ENCODE peak calls at places on chromosome 6, in nine cellular contexts. One of them, this sample, is unnamed.

GRCh38 chr6:37699138-37699766 is 1.6 kb upstream of the MDGA1 start:
- DNase-seq in Caco-2: no peak
- DNase-seq in IMR-90: no peak
- DNase-seq in heart right ventricle: no peak
- DNase-seq in fibroblast of pulmonary artery: no peak
- DNase-seq in fibroblast of mammary gland: no peak
- DNase-seq in BE2C: no peak
- DNase-seq in HFF-Myc: no peak
- DNase-seq in OCI-LY7: no peak
- DNase-seq in this sample: peak; percentile 13

GRCh38 chr6:149929422-149929821 is 6.5 kb upstream of the RAET1G start:
- DNase-seq in Caco-2: no peak
- DNase-seq in IMR-90: no peak
- DNase-seq in heart right ventricle: no peak
- DNase-seq in fibroblast of pulmonary artery: no peak
- DNase-seq in fibroblast of mammary gland: no peak
- DNase-seq in BE2C: no peak
- DNase-seq in HFF-Myc: no peak
- DNase-seq in OCI-LY7: peak; percentile 45
- DNase-seq in this sample: no peak

GRCh38 chr6:106014930-106015329 is 71.2 kb upstream of the PRDM1 start:
- DNase-seq in Caco-2: no peak
- DNase-seq in IMR-90: no peak
- DNase-seq in heart right ventricle: no peak
- DNase-seq in fibroblast of pulmonary artery: no peak
- DNase-seq in fibroblast of mammary gland: no peak
- DNase-seq in BE2C: no peak
- DNase-seq in HFF-Myc: no peak
- DNase-seq in OCI-LY7: no peak
- DNase-seq in this sample: no peak

GRCh38 chr6:42704251-42704936 is 18.0 kb downstream of the PRPH2 start:
- DNase-seq in Caco-2: no peak
- DNase-seq in IMR-90: no peak
- DNase-seq in heart right ventricle: peak; percentile 62
- DNase-seq in fibroblast of pulmonary artery: no peak
- DNase-seq in fibroblast of mammary gland: peak; percentile 26
- DNase-seq in BE2C: no peak
- DNase-seq in HFF-Myc: no peak
- DNase-seq in OCI-LY7: no peak
- DNase-seq in this sample: no peak

GRCh38 chr6:33746651-33747100 is at the start of gene IP6K3:
- DNase-seq in Caco-2: no peak
- DNase-seq in IMR-90: no peak
- DNase-seq in heart right ventricle: peak; percentile 72
- DNase-seq in fibroblast of pulmonary artery: no peak
- DNase-seq in fibroblast of mammary gland: no peak
- DNase-seq in BE2C: no peak
- DNase-seq in HFF-Myc: no peak
- DNase-seq in OCI-LY7: no peak
- DNase-seq in this sample: no peak

GRCh38 chr6:112296122-112296521 is 41.8 kb upstream of the LAMA4 start:
- DNase-seq in Caco-2: peak; percentile 39
- DNase-seq in IMR-90: peak; percentile 67
- DNase-seq in heart right ventricle: no peak
- DNase-seq in fibroblast of pulmonary artery: peak; percentile 59
- DNase-seq in fibroblast of mammary gland: peak; percentile 76
- DNase-seq in BE2C: peak; percentile 48
- DNase-seq in HFF-Myc: no peak
- DNase-seq in OCI-LY7: peak; percentile 1
- DNase-seq in this sample: peak; percentile 49

GRCh38 chr6:27986928-27987725 is 30.1 kb downstream of the OR2B6 start:
- DNase-seq in Caco-2: no peak
- DNase-seq in IMR-90: peak; percentile 0
- DNase-seq in heart right ventricle: no peak
- DNase-seq in fibroblast of pulmonary artery: peak; percentile 6
- DNase-seq in fibroblast of mammary gland: no peak
- DNase-seq in BE2C: no peak
- DNase-seq in HFF-Myc: no peak
- DNase-seq in OCI-LY7: no peak
- DNase-seq in this sample: peak; percentile 59

GRCh38 chr6:151215999-151216398 is 23.8 kb upstream of the AKAP12 start:
- DNase-seq in Caco-2: no peak
- DNase-seq in IMR-90: no peak
- DNase-seq in heart right ventricle: no peak
- DNase-seq in fibroblast of pulmonary artery: no peak
- DNase-seq in fibroblast of mammary gland: no peak
- DNase-seq in BE2C: no peak
- DNase-seq in HFF-Myc: no peak
- DNase-seq in OCI-LY7: no peak
- DNase-seq in this sample: no peak

DNA sequence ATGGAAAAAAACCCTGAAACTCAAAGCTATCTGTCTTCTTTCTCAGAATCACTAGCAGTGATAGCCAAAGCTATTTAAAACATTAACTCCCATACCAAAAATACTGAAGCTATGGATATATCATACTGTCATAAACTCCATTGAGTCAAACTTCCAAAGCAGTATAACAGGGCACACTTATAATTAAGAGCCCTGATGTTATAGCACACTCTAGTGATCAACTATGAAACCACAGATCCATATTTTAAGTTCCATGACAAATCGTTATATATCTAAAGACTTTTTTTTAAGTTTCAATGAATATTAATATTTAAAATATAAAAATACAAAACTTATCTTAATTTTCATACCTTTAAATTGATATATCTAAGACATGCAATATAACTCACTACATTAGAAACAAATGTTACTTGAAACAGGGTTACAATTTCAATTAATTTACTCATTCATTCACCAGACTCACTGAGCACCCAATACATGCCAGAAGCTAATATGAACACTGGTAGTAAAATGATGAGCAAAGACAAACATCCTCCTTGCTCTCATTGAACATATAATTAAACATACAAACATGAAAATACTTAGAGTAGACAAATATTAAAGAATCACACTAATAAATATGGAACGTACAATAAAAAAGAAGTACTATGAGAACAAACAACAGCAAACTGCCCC is 69.3 kb downstream of the IBTK start:
- DNase-seq in Caco-2: no peak
- DNase-seq in IMR-90: peak; percentile 55
- DNase-seq in heart right ventricle: no peak
- DNase-seq in fibroblast of pulmonary artery: peak; percentile 73
- DNase-seq in fibroblast of mammary gland: peak; percentile 70
- DNase-seq in BE2C: no peak
- DNase-seq in HFF-Myc: peak; percentile 12
- DNase-seq in OCI-LY7: no peak
- DNase-seq in this sample: peak; percentile 38
- TF ChIP-seq CTCF in Caco-2: peak; percentile 50
- TF ChIP-seq CTCF in IMR-90: peak; percentile 64
- TF ChIP-seq CTCF in heart right ventricle: peak; percentile 75
- TF ChIP-seq CTCF in fibroblast of pulmonary artery: peak; percentile 65
- TF ChIP-seq CTCF in fibroblast of mammary gland: peak; percentile 77
- TF ChIP-seq CTCF in BE2C: peak; percentile 59
- TF ChIP-seq CTCF in HFF-Myc: peak; percentile 21
- TF ChIP-seq CTCF in OCI-LY7: peak; percentile 66
- TF ChIP-seq CTCF in this sample: peak; percentile 32

GRCh38 chr6:36598739-36599318 is 4.7 kb downstream of the SRSF3 start:
- DNase-seq in Caco-2: no peak
- DNase-seq in IMR-90: no peak
- DNase-seq in heart right ventricle: no peak
- DNase-seq in fibroblast of pulmonary artery: no peak
- DNase-seq in fibroblast of mammary gland: no peak
- DNase-seq in BE2C: no peak
- DNase-seq in HFF-Myc: no peak
- DNase-seq in OCI-LY7: no peak
- DNase-seq in this sample: no peak

GRCh38 chr6:36596359-36596758 is 2.2 kb downstream of the SRSF3 start:
- DNase-seq in Caco-2: no peak
- DNase-seq in IMR-90: no peak
- DNase-seq in heart right ventricle: no peak
- DNase-seq in fibroblast of pulmonary artery: no peak
- DNase-seq in fibroblast of mammary gland: peak; percentile 42
- DNase-seq in BE2C: no peak
- DNase-seq in HFF-Myc: no peak
- DNase-seq in OCI-LY7: no peak
- DNase-seq in this sample: no peak

GRCh38 chr6:36598326-36598725 is 4.2 kb downstream of the SRSF3 start:
- DNase-seq in Caco-2: no peak
- DNase-seq in IMR-90: no peak
- DNase-seq in heart right ventricle: no peak
- DNase-seq in fibroblast of pulmonary artery: no peak
- DNase-seq in fibroblast of mammary gland: no peak
- DNase-seq in BE2C: no peak
- DNase-seq in HFF-Myc: no peak
- DNase-seq in OCI-LY7: no peak
- DNase-seq in this sample: no peak

GRCh38 chr6:36599791-36600209 is 5.6 kb downstream of the SRSF3 start:
- DNase-seq in Caco-2: no peak
- DNase-seq in IMR-90: peak; percentile 40
- DNase-seq in heart right ventricle: no peak
- DNase-seq in fibroblast of pulmonary artery: peak; percentile 61
- DNase-seq in fibroblast of mammary gland: peak; percentile 81
- DNase-seq in BE2C: peak; percentile 66
- DNase-seq in HFF-Myc: no peak
- DNase-seq in OCI-LY7: no peak
- DNase-seq in this sample: peak; percentile 56

DNA sequence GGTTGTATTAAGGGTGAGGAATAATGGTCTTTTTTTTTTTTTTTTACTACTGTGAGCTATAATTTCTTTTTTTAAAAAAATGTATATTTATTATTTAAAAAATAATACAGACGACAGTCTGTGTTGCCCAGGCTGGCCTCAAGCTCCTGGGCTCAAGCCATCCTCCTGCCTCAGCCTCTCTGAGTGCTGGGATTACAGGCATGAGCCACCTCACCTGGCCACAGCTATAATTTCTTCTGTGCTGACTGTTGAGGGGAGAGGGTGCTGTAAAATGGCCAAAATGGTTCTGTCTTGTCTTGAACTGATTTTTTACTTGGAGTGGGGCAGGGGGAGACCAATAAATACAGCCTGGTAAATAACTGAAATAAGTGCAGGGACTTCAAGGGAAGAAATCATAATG is 3.6 kb downstream of the SRSF3 start:
- DNase-seq in Caco-2: no peak
- DNase-seq in IMR-90: no peak
- DNase-seq in heart right ventricle: no peak
- DNase-seq in fibroblast of pulmonary artery: no peak
- DNase-seq in fibroblast of mammary gland: no peak
- DNase-seq in BE2C: no peak
- DNase-seq in HFF-Myc: no peak
- DNase-seq in OCI-LY7: no peak
- DNase-seq in this sample: no peak
- H3K4me3 ChIP-seq in Caco-2: no peak overlapping the region
- H3K4me3 ChIP-seq in IMR-90: peak overlapping the region; percentile 72
- H3K4me3 ChIP-seq in heart right ventricle: peak overlapping the region; percentile 48
- H3K4me3 ChIP-seq in fibroblast of pulmonary artery: peak overlapping the region; percentile 97
- H3K4me3 ChIP-seq in fibroblast of mammary gland: peak overlapping the region; percentile 100
- H3K4me3 ChIP-seq in BE2C: peak overlapping the region; percentile 81
- H3K4me3 ChIP-seq in HFF-Myc: peak overlapping the region; percentile 75
- H3K4me3 ChIP-seq in OCI-LY7: peak overlapping the region; percentile 97
- H3K4me3 ChIP-seq in this sample: peak overlapping the region; percentile 56

GRCh38 chr6:18262812-18263560 is 1.3 kb downstream of the DEK start:
- DNase-seq in Caco-2: no peak
- DNase-seq in IMR-90: peak; percentile 9
- DNase-seq in heart right ventricle: no peak
- DNase-seq in fibroblast of pulmonary artery: peak; percentile 27
- DNase-seq in fibroblast of mammary gland: peak; percentile 17
- DNase-seq in BE2C: no peak
- DNase-seq in HFF-Myc: no peak
- DNase-seq in OCI-LY7: peak; percentile 79
- DNase-seq in this sample: peak; percentile 40

GRCh38 chr6:18263561-18264337 is 581 bp downstream of the DEK start:
- DNase-seq in Caco-2: peak; percentile 53
- DNase-seq in IMR-90: no peak
- DNase-seq in heart right ventricle: peak; percentile 71
- DNase-seq in fibroblast of pulmonary artery: peak; percentile 62
- DNase-seq in fibroblast of mammary gland: peak; percentile 19
- DNase-seq in BE2C: peak; percentile 70
- DNase-seq in HFF-Myc: no peak
- DNase-seq in OCI-LY7: peak; percentile 52
- DNase-seq in this sample: no peak

GRCh38 chr6:18261877-18262276 is 2.5 kb downstream of the DEK start:
- DNase-seq in Caco-2: no peak
- DNase-seq in IMR-90: no peak
- DNase-seq in heart right ventricle: no peak
- DNase-seq in fibroblast of pulmonary artery: no peak
- DNase-seq in fibroblast of mammary gland: no peak
- DNase-seq in BE2C: no peak
- DNase-seq in HFF-Myc: no peak
- DNase-seq in OCI-LY7: no peak
- DNase-seq in this sample: no peak

GRCh38 chr6:18259675-18260447 is 4.5 kb downstream of the DEK start:
- DNase-seq in Caco-2: no peak
- DNase-seq in IMR-90: peak; percentile 52
- DNase-seq in heart right ventricle: no peak
- DNase-seq in fibroblast of pulmonary artery: no peak
- DNase-seq in fibroblast of mammary gland: peak; percentile 35
- DNase-seq in BE2C: no peak
- DNase-seq in HFF-Myc: no peak
- DNase-seq in OCI-LY7: no peak
- DNase-seq in this sample: peak; percentile 71

DNA sequence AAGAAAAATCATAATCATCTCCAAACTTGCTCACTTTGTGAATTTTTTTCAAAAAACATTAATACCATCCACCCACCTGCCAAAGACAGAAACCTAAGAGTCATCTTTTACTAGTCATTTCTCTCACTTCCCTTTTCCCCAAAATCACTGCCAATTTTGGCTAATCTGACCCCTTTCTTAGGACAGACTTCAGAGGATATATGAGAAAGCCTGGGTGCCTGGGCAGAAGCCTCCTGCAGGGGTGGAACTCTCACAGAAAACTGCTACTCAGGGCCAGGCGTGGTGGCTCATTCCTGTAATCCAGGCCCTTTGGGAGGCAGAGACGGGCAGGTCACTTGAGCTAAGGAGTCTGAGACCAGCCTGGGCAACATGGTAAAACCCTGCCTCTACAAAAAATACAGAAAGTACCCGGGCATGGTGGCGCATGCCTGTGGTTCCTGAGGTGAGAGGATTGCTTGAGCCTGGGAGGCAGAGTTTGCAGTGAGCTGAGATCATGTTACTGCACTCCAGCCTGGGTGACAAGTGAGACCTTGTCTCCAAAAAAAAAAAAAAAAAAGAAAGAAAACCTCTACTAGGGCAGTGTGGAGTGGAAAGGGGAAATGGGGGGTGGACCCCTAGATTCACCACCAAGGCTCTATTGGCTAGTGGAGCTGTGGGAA is 3.8 kb downstream of the DEK start:
- DNase-seq in Caco-2: no peak
- DNase-seq in IMR-90: peak; percentile 36
- DNase-seq in heart right ventricle: no peak
- DNase-seq in fibroblast of pulmonary artery: peak; percentile 15
- DNase-seq in fibroblast of mammary gland: peak; percentile 65
- DNase-seq in BE2C: no peak
- DNase-seq in HFF-Myc: no peak
- DNase-seq in OCI-LY7: peak; percentile 59
- DNase-seq in this sample: peak; percentile 75
- TF ChIP-seq CTCF in Caco-2: no peak
- TF ChIP-seq CTCF in IMR-90: no peak
- TF ChIP-seq CTCF in heart right ventricle: no peak
- TF ChIP-seq CTCF in fibroblast of pulmonary artery: no peak
- TF ChIP-seq CTCF in fibroblast of mammary gland: no peak
- TF ChIP-seq CTCF in BE2C: no peak
- TF ChIP-seq CTCF in HFF-Myc: no peak
- TF ChIP-seq CTCF in OCI-LY7: peak; percentile 35
- TF ChIP-seq CTCF in this sample: peak; percentile 23

GRCh38 chr6:137954253-137954652 is 87.2 kb downstream of the TNFAIP3 start:
- DNase-seq in Caco-2: no peak
- DNase-seq in IMR-90: no peak
- DNase-seq in heart right ventricle: no peak
- DNase-seq in fibroblast of pulmonary artery: no peak
- DNase-seq in fibroblast of mammary gland: no peak
- DNase-seq in BE2C: no peak
- DNase-seq in HFF-Myc: no peak
- DNase-seq in OCI-LY7: no peak
- DNase-seq in this sample: no peak

GRCh38 chr6:137956098-137956488 is 89.0 kb downstream of the TNFAIP3 start:
- DNase-seq in Caco-2: no peak
- DNase-seq in IMR-90: no peak
- DNase-seq in heart right ventricle: no peak
- DNase-seq in fibroblast of pulmonary artery: no peak
- DNase-seq in fibroblast of mammary gland: no peak
- DNase-seq in BE2C: no peak
- DNase-seq in HFF-Myc: no peak
- DNase-seq in OCI-LY7: no peak
- DNase-seq in this sample: no peak

GRCh38 chr6:137964876-137965275 is 97.8 kb downstream of the TNFAIP3 start:
- DNase-seq in Caco-2: no peak
- DNase-seq in IMR-90: no peak
- DNase-seq in heart right ventricle: no peak
- DNase-seq in fibroblast of pulmonary artery: no peak
- DNase-seq in fibroblast of mammary gland: no peak
- DNase-seq in BE2C: no peak
- DNase-seq in HFF-Myc: no peak
- DNase-seq in OCI-LY7: peak; percentile 79
- DNase-seq in this sample: no peak

GRCh38 chr6:137962725-137963124 is 95.7 kb downstream of the TNFAIP3 start:
- DNase-seq in Caco-2: no peak
- DNase-seq in IMR-90: no peak
- DNase-seq in heart right ventricle: no peak
- DNase-seq in fibroblast of pulmonary artery: no peak
- DNase-seq in fibroblast of mammary gland: no peak
- DNase-seq in BE2C: no peak
- DNase-seq in HFF-Myc: no peak
- DNase-seq in OCI-LY7: peak; percentile 39
- DNase-seq in this sample: no peak

GRCh38 chr6:137958809-137959565 is 91.9 kb downstream of the TNFAIP3 start:
- DNase-seq in Caco-2: no peak
- DNase-seq in IMR-90: no peak
- DNase-seq in heart right ventricle: no peak
- DNase-seq in fibroblast of pulmonary artery: peak; percentile 91
- DNase-seq in fibroblast of mammary gland: peak; percentile 36
- DNase-seq in BE2C: no peak
- DNase-seq in HFF-Myc: no peak
- DNase-seq in OCI-LY7: no peak
- DNase-seq in this sample: peak; percentile 79
- H3K4me3 ChIP-seq in Caco-2: no peak overlapping the region
- H3K4me3 ChIP-seq in IMR-90: no peak overlapping the region
- H3K4me3 ChIP-seq in heart right ventricle: no peak overlapping the region
- H3K4me3 ChIP-seq in fibroblast of pulmonary artery: no peak overlapping the region
- H3K4me3 ChIP-seq in fibroblast of mammary gland: no peak overlapping the region
- H3K4me3 ChIP-seq in BE2C: no peak overlapping the region
- H3K4me3 ChIP-seq in HFF-Myc: no peak overlapping the region
- H3K4me3 ChIP-seq in OCI-LY7: no peak overlapping the region
- H3K4me3 ChIP-seq in this sample: no peak overlapping the region